ENCODE peak calls at places on chromosome 20, in ten cellular contexts. One of them, this sample, is unnamed.

GRCh38 chr20:38805502-38805957 is at the start of gene PPP1R16B:
- DNase-seq in RWPE2: peak; percentile 80
- DNase-seq in effector memory CD8-positive, alpha-beta T cell: peak; percentile 88
- DNase-seq in activated T-cell treated with anti-CD3 and anti-CD28 coated beads, Interleukin-2, amount 50 U/mL, for 1 hour: peak; percentile 86
- DNase-seq in dorsolateral prefrontal cortex: peak; percentile 77
- DNase-seq in Right ventricle myocardium superior: peak; percentile 71
- DNase-seq in CD8-positive, alpha-beta T cell: peak; percentile 84
- DNase-seq in cardiac muscle cell: peak; percentile 23
- DNase-seq in ovary: no peak
- DNase-seq in bronchial epithelial cell: no peak
- DNase-seq in this sample: peak; percentile 74

GRCh38 chr20:10531848-10532247 is 96.7 kb downstream of the SLX4IP start:
- DNase-seq in ovary: no peak
- DNase-seq in effector memory CD8-positive, alpha-beta T cell: no peak
- DNase-seq in cardiac muscle cell: peak; percentile 62
- DNase-seq in RWPE2: no peak
- DNase-seq in activated T-cell treated with anti-CD3 and anti-CD28 coated beads, Interleukin-2, amount 50 U/mL, for 1 hour: no peak
- DNase-seq in dorsolateral prefrontal cortex: no peak
- DNase-seq in CD8-positive, alpha-beta T cell: no peak
- DNase-seq in Right ventricle myocardium superior: no peak
- DNase-seq in bronchial epithelial cell: no peak
- DNase-seq in this sample: no peak

GRCh38 chr20:56552911-56553629 is 20.0 kb downstream of the FAM209B start:
- DNase-seq in activated T-cell treated with anti-CD3 and anti-CD28 coated beads, Interleukin-2, amount 50 U/mL, for 1 hour: no peak
- DNase-seq in ovary: no peak
- DNase-seq in dorsolateral prefrontal cortex: no peak
- DNase-seq in cardiac muscle cell: no peak
- DNase-seq in effector memory CD8-positive, alpha-beta T cell: no peak
- DNase-seq in CD8-positive, alpha-beta T cell: no peak
- DNase-seq in Right ventricle myocardium superior: no peak
- DNase-seq in RWPE2: no peak
- DNase-seq in bronchial epithelial cell: no peak
- DNase-seq in this sample: no peak

GRCh38 chr20:32875673-32876072 is 16.9 kb downstream of the EFCAB8 start:
- DNase-seq in CD8-positive, alpha-beta T cell: no peak
- DNase-seq in effector memory CD8-positive, alpha-beta T cell: no peak
- DNase-seq in bronchial epithelial cell: no peak
- DNase-seq in dorsolateral prefrontal cortex: no peak
- DNase-seq in RWPE2: peak; percentile 79
- DNase-seq in cardiac muscle cell: no peak
- DNase-seq in Right ventricle myocardium superior: no peak
- DNase-seq in ovary: no peak
- DNase-seq in activated T-cell treated with anti-CD3 and anti-CD28 coated beads, Interleukin-2, amount 50 U/mL, for 1 hour: no peak
- DNase-seq in this sample: no peak

GRCh38 chr20:16475225-16475624 is 98.0 kb downstream of the KIF16B start:
- DNase-seq in cardiac muscle cell: peak; percentile 58
- DNase-seq in RWPE2: no peak
- DNase-seq in ovary: no peak
- DNase-seq in dorsolateral prefrontal cortex: no peak
- DNase-seq in bronchial epithelial cell: no peak
- DNase-seq in effector memory CD8-positive, alpha-beta T cell: no peak
- DNase-seq in Right ventricle myocardium superior: no peak
- DNase-seq in activated T-cell treated with anti-CD3 and anti-CD28 coated beads, Interleukin-2, amount 50 U/mL, for 1 hour: no peak
- DNase-seq in CD8-positive, alpha-beta T cell: no peak
- DNase-seq in this sample: no peak

GRCh38 chr20:64168381-64169088 is 4.3 kb downstream of the MYT1 start:
- DNase-seq in RWPE2: no peak
- DNase-seq in cardiac muscle cell: no peak
- DNase-seq in dorsolateral prefrontal cortex: no peak
- DNase-seq in bronchial epithelial cell: no peak
- DNase-seq in CD8-positive, alpha-beta T cell: no peak
- DNase-seq in ovary: no peak
- DNase-seq in activated T-cell treated with anti-CD3 and anti-CD28 coated beads, Interleukin-2, amount 50 U/mL, for 1 hour: no peak
- DNase-seq in Right ventricle myocardium superior: peak; percentile 22
- DNase-seq in effector memory CD8-positive, alpha-beta T cell: no peak
- DNase-seq in this sample: no peak

GRCh38 chr20:33709905-33710541 is 10.1 kb downstream of the PXMP4 start:
- DNase-seq in activated T-cell treated with anti-CD3 and anti-CD28 coated beads, Interleukin-2, amount 50 U/mL, for 1 hour: no peak
- DNase-seq in CD8-positive, alpha-beta T cell: no peak
- DNase-seq in effector memory CD8-positive, alpha-beta T cell: no peak
- DNase-seq in dorsolateral prefrontal cortex: no peak
- DNase-seq in Right ventricle myocardium superior: no peak
- DNase-seq in RWPE2: no peak
- DNase-seq in bronchial epithelial cell: no peak
- DNase-seq in cardiac muscle cell: no peak
- DNase-seq in ovary: no peak
- DNase-seq in this sample: no peak

GRCh38 chr20:60255866-60256265 is 297.6 kb downstream of the CDH26 start:
- DNase-seq in RWPE2: no peak
- DNase-seq in Right ventricle myocardium superior: no peak
- DNase-seq in dorsolateral prefrontal cortex: no peak
- DNase-seq in CD8-positive, alpha-beta T cell: no peak
- DNase-seq in effector memory CD8-positive, alpha-beta T cell: no peak
- DNase-seq in activated T-cell treated with anti-CD3 and anti-CD28 coated beads, Interleukin-2, amount 50 U/mL, for 1 hour: no peak
- DNase-seq in ovary: no peak
- DNase-seq in bronchial epithelial cell: no peak
- DNase-seq in cardiac muscle cell: no peak
- DNase-seq in this sample: no peak

This sample was measured in left cardiac atrium.